ENCODE peak calls at places on chromosomes 6 and 20, in five cellular contexts. One of them, this sample, is unnamed.

GRCh38 chr20:11101243-11101642 is 427.4 kb upstream of the JAG1 start:
- DNase-seq in BJ: no peak
- DNase-seq in neural crest cell: no peak
- DNase-seq in RPMI8226: no peak
- DNase-seq in H54: no peak
- DNase-seq in this sample: no peak

GRCh38 chr6:105759946-105760345 is 326.2 kb upstream of the PRDM1 start:
- DNase-seq in RPMI8226: no peak
- DNase-seq in neural crest cell: no peak
- DNase-seq in BJ: no peak
- DNase-seq in H54: no peak
- DNase-seq in this sample: no peak

GRCh38 chr20:22425344-22426295 is 158.8 kb downstream of the FOXA2 start:
- DNase-seq in BJ: no peak
- DNase-seq in H54: no peak
- DNase-seq in RPMI8226: no peak
- DNase-seq in neural crest cell: no peak
- DNase-seq in this sample: no peak

GRCh38 chr20:63693975-63694595 is 2.4 kb upstream of the TNFRSF6B start:
- DNase-seq in neural crest cell: no peak
- DNase-seq in BJ: no peak
- DNase-seq in H54: no peak
- DNase-seq in RPMI8226: no peak
- DNase-seq in this sample: no peak

GRCh38 chr20:54643761-54644160 is 168.4 kb downstream of the DOK5 start:
- DNase-seq in RPMI8226: peak; percentile 95
- DNase-seq in neural crest cell: no peak
- DNase-seq in BJ: no peak
- DNase-seq in H54: no peak
- DNase-seq in this sample: no peak

GRCh38 chr20:51712501-51713212 is 55.5 kb downstream of the ATP9A start:
- DNase-seq in BJ: no peak
- DNase-seq in H54: peak; percentile 47
- DNase-seq in neural crest cell: no peak
- DNase-seq in RPMI8226: no peak
- DNase-seq in this sample: no peak

GRCh38 chr6:27889628-27890315 is 22.4 kb downstream of the OR2B2 start:
- DNase-seq in neural crest cell: no peak
- DNase-seq in BJ: no peak
- DNase-seq in RPMI8226: no peak
- DNase-seq in H54: no peak
- DNase-seq in this sample: no peak

GRCh38 chr6:161079566-161080262 is 88.1 kb downstream of the MAP3K4 start:
- DNase-seq in RPMI8226: no peak
- DNase-seq in BJ: peak; percentile 21
- DNase-seq in H54: peak; percentile 11
- DNase-seq in neural crest cell: no peak
- DNase-seq in this sample: no peak

GRCh38 chr20:44646023-44646640 is 5.4 kb downstream of the ADA start:
- DNase-seq in BJ: no peak
- DNase-seq in RPMI8226: peak; percentile 92
- DNase-seq in neural crest cell: no peak
- DNase-seq in H54: no peak
- DNase-seq in this sample: no peak

GRCh38 chr20:11721411-11721810 is 196.3 kb upstream of the BTBD3 start:
- DNase-seq in neural crest cell: no peak
- DNase-seq in RPMI8226: no peak
- DNase-seq in BJ: no peak
- DNase-seq in H54: no peak
- DNase-seq in this sample: no peak

GRCh38 chr6:155274106-155274505 is 10.3 kb downstream of the CLDN20 start:
- DNase-seq in H54: no peak
- DNase-seq in BJ: no peak
- DNase-seq in neural crest cell: no peak
- DNase-seq in RPMI8226: no peak
- DNase-seq in this sample: no peak

GRCh38 chr20:34557936-34558319 is 590 bp upstream of the MAP1LC3A start:
- DNase-seq in neural crest cell: no peak
- DNase-seq in RPMI8226: no peak
- DNase-seq in BJ: no peak
- DNase-seq in H54: no peak
- DNase-seq in this sample: no peak

GRCh38 chr6:34391711-34392496 is 565 bp downstream of the NUDT3 start:
- DNase-seq in BJ: no peak
- DNase-seq in RPMI8226: peak; percentile 86
- DNase-seq in neural crest cell: peak; percentile 58
- DNase-seq in H54: peak; percentile 41
- DNase-seq in this sample: peak; percentile 10

GRCh38 chr6:25899123-25899522 is 25.1 kb upstream of the SLC17A3 start:
- DNase-seq in H54: no peak
- DNase-seq in RPMI8226: no peak
- DNase-seq in neural crest cell: no peak
- DNase-seq in BJ: no peak
- DNase-seq in this sample: no peak

GRCh38 chr20:22999756-23000155 is 35.4 kb upstream of the SSTR4 start:
- DNase-seq in RPMI8226: no peak
- DNase-seq in BJ: no peak
- DNase-seq in H54: no peak
- DNase-seq in neural crest cell: no peak
- DNase-seq in this sample: no peak

GRCh38 chr6:27157461-27158315 is 89.8 kb upstream of the PRSS16 start:
- DNase-seq in H54: no peak
- DNase-seq in neural crest cell: no peak
- DNase-seq in BJ: no peak
- DNase-seq in RPMI8226: peak; percentile 85
- DNase-seq in this sample: peak; percentile 65

GRCh38 chr20:13525225-13525940 is 113.3 kb downstream of the TASP1 start:
- DNase-seq in H54: peak; percentile 33
- DNase-seq in BJ: peak; percentile 87
- DNase-seq in neural crest cell: no peak
- DNase-seq in RPMI8226: no peak
- DNase-seq in this sample: no peak

GRCh38 chr6:159169193-159169555 is at the start of gene FNDC1:
- DNase-seq in BJ: no peak
- DNase-seq in H54: no peak
- DNase-seq in RPMI8226: peak; percentile 67
- DNase-seq in neural crest cell: peak; percentile 65
- DNase-seq in this sample: no peak

GRCh38 chr6:92762414-92763374 is 656.7 kb downstream of the EPHA7 start:
- DNase-seq in RPMI8226: no peak
- DNase-seq in neural crest cell: no peak
- DNase-seq in H54: no peak
- DNase-seq in BJ: no peak
- DNase-seq in this sample: no peak

GRCh38 chr6:27547157-27548075 is 74.5 kb upstream of the ZNF184 start:
- DNase-seq in neural crest cell: peak; percentile 67
- DNase-seq in BJ: no peak
- DNase-seq in H54: no peak
- DNase-seq in RPMI8226: peak; percentile 86
- DNase-seq in this sample: no peak